ENCODE peak calls at places on chromosome X, in ten cellular contexts. X is stomach; S is right lobe of liver; A is amniotic stem cell; T is GM04504; E is activated CD4-positive, alpha-beta T cell treated with anti-CD3 and anti-CD28 coated beads, Interleukin-2, amount 50 U/mL, for 48 hours; N is HCT116; Z is endothelial cell; F is effector memory CD8-positive, alpha-beta T cell; M is NCI-H1092 treated with DMSO at 0.1 percent for 48 hours. Y is an unnamed sample.

GRCh38 chrX:105870465-105870864 is 48.1 kb downstream of the NRK start:
- DNase-seq in X (no peak), S (no peak), A (no peak), T (no peak), E (no peak), N (no peak), Z (no peak), F (no peak), M (no peak), Y (no peak)

GRCh38 chrX:18973527-18974192 is 10.3 kb downstream of the PHKA2 start:
- DNase-seq in X (no peak), S (no peak), A (no peak), T (no peak), E (no peak), N (no peak), Z (no peak), F (no peak), M (peak), Y (no peak)

GRCh38 chrX:17511556-17511955 is 136.6 kb downstream of the NHS start:
- DNase-seq in X (no peak), S (no peak), A (no peak), T (no peak), E (no peak), N (no peak), Z (no peak), F (no peak), M (no peak), Y (no peak)

GRCh38 chrX:135974279-135974856 is 580 bp upstream of the MMGT1 start:
- DNase-seq in X (peak), S (peak), A (no peak), T (no peak), E (peak), N (peak), Z (no peak), F (peak), M (peak), Y (peak)

GRCh38 chrX:2931612-2932011 is 2.5 kb upstream of the ARSD start:
- DNase-seq in X (no peak), S (no peak), A (no peak), T (no peak), E (no peak), N (no peak), Z (no peak), F (no peak), M (no peak), Y (no peak)

GRCh38 chrX:40173662-40174593 is 76.2 kb upstream of the BCOR start:
- DNase-seq in X (peak), S (peak), A (no peak), T (no peak), E (peak), N (peak), Z (peak), F (no peak), M (peak), Y (no peak)

GRCh38 chrX:37423864-37424569 is 74.9 kb downstream of the PRRG1 start:
- DNase-seq in X (no peak), S (no peak), A (no peak), T (no peak), E (no peak), N (no peak), Z (no peak), F (no peak), M (no peak), Y (no peak)

GRCh38 chrX:130772313-130773140 is 130.5 kb downstream of the ENOX2 start:
- DNase-seq in X (no peak), S (no peak), A (peak), T (peak), E (no peak), N (no peak), Z (no peak), F (no peak), M (peak), Y (no peak)

GRCh38 chrX:136761410-136761809 is 19.3 kb downstream of the ARHGEF6 start:
- DNase-seq in X (no peak), S (no peak), A (no peak), T (no peak), E (no peak), N (no peak), Z (no peak), F (no peak), M (no peak), Y (no peak)

GRCh38 chrX:37722595-37722994 is 37.0 kb downstream of the XK start:
- DNase-seq in X (no peak), S (no peak), A (no peak), T (no peak), E (no peak), N (no peak), Z (no peak), F (no peak), M (no peak), Y (no peak)

GRCh38 chrX:56813318-56813837 is 84.3 kb downstream of the NBDY start:
- DNase-seq in X (no peak), S (no peak), A (no peak), T (peak), E (peak), N (no peak), Z (no peak), F (peak), M (no peak), Y (no peak)

GRCh38 chrX:136067946-136068345 is 79.4 kb upstream of the FHL1 start:
- DNase-seq in X (no peak), S (no peak), A (no peak), T (no peak), E (no peak), N (no peak), Z (no peak), F (no peak), M (no peak), Y (no peak)

GRCh38 chrX:22122510-22122909 is 90.4 kb downstream of the PHEX start:
- DNase-seq in X (no peak), S (no peak), A (no peak), T (no peak), E (no peak), N (no peak), Z (no peak), F (no peak), M (no peak), Y (no peak)

GRCh38 chrX:29470029-29470428 is 745.3 kb upstream of the MAGEB2 start:
- DNase-seq in X (no peak), S (no peak), A (no peak), T (no peak), E (no peak), N (peak), Z (no peak), F (no peak), M (no peak), Y (no peak)

GRCh38 chrX:97238632-97239031 is 354.9 kb downstream of the RPA4 start:
- DNase-seq in X (no peak), S (no peak), A (no peak), T (no peak), E (no peak), N (peak), Z (no peak), F (no peak), M (no peak), Y (no peak)

GRCh38 chrX:16771483-16772398 is 14.5 kb upstream of the TXLNG start:
- DNase-seq in X (no peak), S (no peak), A (peak), T (no peak), E (no peak), N (peak), Z (peak), F (no peak), M (no peak), Y (no peak)

GRCh38 chrX:109797311-109797975 is 64.4 kb upstream of the ACSL4 start:
- DNase-seq in X (no peak), S (no peak), A (no peak), T (no peak), E (no peak), N (no peak), Z (no peak), F (no peak), M (peak), Y (no peak)

GRCh38 chrX:96430756-96431455 is 253.7 kb upstream of the DIAPH2 start:
- DNase-seq in X (no peak), S (no peak), A (no peak), T (no peak), E (no peak), N (no peak), Z (no peak), F (no peak), M (no peak), Y (no peak)

GRCh38 chrX:24491741-24492140 is 26.7 kb downstream of the PDK3 start:
- DNase-seq in X (no peak), S (no peak), A (no peak), T (no peak), E (no peak), N (no peak), Z (no peak), F (no peak), M (no peak), Y (no peak)

GRCh38 chrX:98194036-98194435 is 1310.3 kb downstream of the RPA4 start:
- DNase-seq in X (no peak), S (no peak), A (no peak), T (no peak), E (no peak), N (no peak), Z (no peak), F (no peak), M (no peak), Y (no peak)

GRCh38 chrX:69203367-69204037 is 38.2 kb upstream of the PJA1 start:
- DNase-seq in X (no peak), S (no peak), A (no peak), T (peak), E (no peak), N (no peak), Z (no peak), F (no peak), M (no peak), Y (no peak)

GRCh38 chrX:5753291-5753690 is 475.4 kb downstream of the NLGN4X start:
- DNase-seq in X (no peak), S (no peak), A (no peak), T (no peak), E (no peak), N (no peak), Z (no peak), F (no peak), M (no peak), Y (no peak)

GRCh38 chrX:119272882-119273806 is 37.1 kb downstream of the PGRMC1 start:
- DNase-seq in X (peak), S (no peak), A (no peak), T (no peak), E (peak), N (no peak), Z (peak), F (peak), M (no peak), Y (no peak)

GRCh38 chrX:49282647-49283011 is 13.0 kb downstream of the PPP1R3F start:
- DNase-seq in X (peak), S (no peak), A (no peak), T (no peak), E (no peak), N (peak), Z (no peak), F (no peak), M (peak), Y (no peak)

GRCh38 chrX:387729-388128 is 1.0 kb upstream of the PPP2R3B start:
- DNase-seq in X (no peak), S (no peak), A (no peak), T (no peak), E (no peak), N (no peak), Z (no peak), F (no peak), M (no peak), Y (no peak)

GRCh38 chrX:153440556-153441135 is 5.2 kb downstream of the TREX2 start:
- DNase-seq in X (no peak), S (no peak), A (no peak), T (no peak), E (no peak), N (no peak), Z (no peak), F (no peak), M (no peak), Y (no peak)

GRCh38 chrX:103254921-103255455 is at the start of gene TCEAL8:
- DNase-seq in X (peak), S (peak), A (peak), T (peak), E (peak), N (peak), Z (peak), F (peak), M (peak), Y (peak)

GRCh38 chrX:13377537-13377936 is 57.7 kb upstream of the ATXN3L start:
- DNase-seq in X (no peak), S (no peak), A (no peak), T (peak), E (no peak), N (no peak), Z (no peak), F (no peak), M (peak), Y (no peak)

GRCh38 chrX:41384041-41384705 is 50.2 kb downstream of the DDX3X start:
- DNase-seq in X (peak), S (peak), A (no peak), T (peak), E (peak), N (peak), Z (no peak), F (no peak), M (no peak), Y (peak)

GRCh38 chrX:4240541-4241194 is 527.2 kb upstream of the PRKX start:
- DNase-seq in X (no peak), S (no peak), A (no peak), T (no peak), E (no peak), N (no peak), Z (no peak), F (no peak), M (no peak), Y (no peak)

GRCh38 chrX:41922694-41923171 is 621 bp downstream of the CASK start:
- DNase-seq in X (no peak), S (peak), A (no peak), T (no peak), E (no peak), N (no peak), Z (peak), F (no peak), M (peak), Y (peak)

GRCh38 chrX:50691820-50692219 is 122.2 kb downstream of the SHROOM4 start:
- DNase-seq in X (no peak), S (no peak), A (peak), T (peak), E (no peak), N (peak), Z (peak), F (peak), M (peak), Y (no peak)

GRCh38 chrX:32894679-32895078 is 316.7 kb downstream of the DMD start:
- DNase-seq in X (no peak), S (no peak), A (no peak), T (no peak), E (no peak), N (no peak), Z (no peak), F (no peak), M (no peak), Y (no peak)

GRCh38 chrX:68991691-68992345 is 163.0 kb downstream of the EFNB1 start:
- DNase-seq in X (no peak), S (no peak), A (no peak), T (no peak), E (no peak), N (no peak), Z (no peak), F (no peak), M (no peak), Y (no peak)

GRCh38 chrX:15299945-15300851 is 15.2 kb downstream of the ASB11 start:
- DNase-seq in X (no peak), S (no peak), A (no peak), T (no peak), E (no peak), N (no peak), Z (no peak), F (no peak), M (no peak), Y (no peak)

GRCh38 chrX:120514236-120514635 is 45.1 kb upstream of the LAMP2 start:
- DNase-seq in X (no peak), S (no peak), A (no peak), T (no peak), E (no peak), N (no peak), Z (peak), F (no peak), M (peak), Y (no peak)

GRCh38 chrX:30822068-30822671 is 66.9 kb downstream of the TAB3 start:
- DNase-seq in X (no peak), S (no peak), A (no peak), T (no peak), E (no peak), N (no peak), Z (no peak), F (no peak), M (no peak), Y (no peak)